ENCODE peak calls at places on chromosomes 7 and 10, in nine cellular contexts. One of them, this sample, is unnamed. For H3K9me3, the result is how much of the 10 kb centered on the place peaks cover.

GRCh38 chr7:90425376-90425775 is 22.1 kb downstream of the CLDN12 start:
- DNase-seq in aorta: no peak
- DNase-seq in IMR-90: peak
- DNase-seq in T-helper 17 cell: no peak
- DNase-seq in CD4-positive, CD25-positive, alpha-beta regulatory T cell: peak
- DNase-seq in NT2/D1: no peak
- DNase-seq in pancreas: no peak
- DNase-seq in right atrium auricular region: no peak
- DNase-seq in adrenal gland: no peak
- DNase-seq in this sample: no peak

GRCh38 chr10:92757066-92757716 is 67.4 kb downstream of the HHEX start:
- DNase-seq in pancreas: peak
- DNase-seq in NT2/D1: peak
- DNase-seq in adrenal gland: peak
- DNase-seq in aorta: peak
- DNase-seq in right atrium auricular region: peak
- DNase-seq in IMR-90: peak
- DNase-seq in CD4-positive, CD25-positive, alpha-beta regulatory T cell: no peak
- DNase-seq in T-helper 17 cell: no peak
- DNase-seq in this sample: peak

GRCh38 chr10:122116331-122116730 is 127.4 kb downstream of the TACC2 start:
- DNase-seq in T-helper 17 cell: no peak
- DNase-seq in pancreas: no peak
- DNase-seq in aorta: no peak
- DNase-seq in adrenal gland: peak
- DNase-seq in CD4-positive, CD25-positive, alpha-beta regulatory T cell: no peak
- DNase-seq in right atrium auricular region: no peak
- DNase-seq in NT2/D1: no peak
- DNase-seq in IMR-90: peak
- DNase-seq in this sample: no peak

GRCh38 chr10:58638406-58638805 is 125.7 kb downstream of the BICC1 start:
- DNase-seq in NT2/D1: no peak
- DNase-seq in adrenal gland: no peak
- DNase-seq in pancreas: no peak
- DNase-seq in CD4-positive, CD25-positive, alpha-beta regulatory T cell: no peak
- DNase-seq in T-helper 17 cell: no peak
- DNase-seq in right atrium auricular region: no peak
- DNase-seq in aorta: no peak
- DNase-seq in IMR-90: no peak
- DNase-seq in this sample: no peak

GRCh38 chr10:103227416-103227815 is 18.3 kb upstream of the RPEL1 start:
- DNase-seq in NT2/D1: no peak
- DNase-seq in T-helper 17 cell: no peak
- DNase-seq in adrenal gland: no peak
- DNase-seq in right atrium auricular region: no peak
- DNase-seq in aorta: no peak
- DNase-seq in pancreas: no peak
- DNase-seq in IMR-90: peak
- DNase-seq in CD4-positive, CD25-positive, alpha-beta regulatory T cell: no peak
- DNase-seq in this sample: no peak

GRCh38 chr10:92690211-92691041 is 671 bp downstream of the HHEX start:
- DNase-seq in adrenal gland: peak
- DNase-seq in CD4-positive, CD25-positive, alpha-beta regulatory T cell: peak
- DNase-seq in aorta: peak
- DNase-seq in IMR-90: peak
- DNase-seq in right atrium auricular region: no peak
- DNase-seq in T-helper 17 cell: peak
- DNase-seq in pancreas: peak
- DNase-seq in NT2/D1: no peak
- DNase-seq in this sample: peak

GRCh38 chr10:6097063-6097462 is 8.2 kb downstream of the RBM17 start:
- DNase-seq in T-helper 17 cell: no peak
- DNase-seq in NT2/D1: no peak
- DNase-seq in right atrium auricular region: no peak
- DNase-seq in pancreas: no peak
- DNase-seq in adrenal gland: no peak
- DNase-seq in IMR-90: no peak
- DNase-seq in aorta: no peak
- DNase-seq in CD4-positive, CD25-positive, alpha-beta regulatory T cell: no peak
- DNase-seq in this sample: no peak

GRCh38 chr7:32126843-32127242 is 56.6 kb upstream of the PDE1C start:
- DNase-seq in CD4-positive, CD25-positive, alpha-beta regulatory T cell: no peak
- DNase-seq in T-helper 17 cell: no peak
- DNase-seq in aorta: no peak
- DNase-seq in right atrium auricular region: no peak
- DNase-seq in pancreas: no peak
- DNase-seq in NT2/D1: no peak
- DNase-seq in IMR-90: no peak
- DNase-seq in adrenal gland: no peak
- DNase-seq in this sample: no peak

GRCh38 chr10:20956843-20957242 is 59.7 kb upstream of the NEBL start:
- DNase-seq in IMR-90: no peak
- DNase-seq in CD4-positive, CD25-positive, alpha-beta regulatory T cell: no peak
- DNase-seq in NT2/D1: no peak
- DNase-seq in aorta: no peak
- DNase-seq in pancreas: no peak
- DNase-seq in right atrium auricular region: no peak
- DNase-seq in T-helper 17 cell: no peak
- DNase-seq in adrenal gland: no peak
- DNase-seq in this sample: no peak

GRCh38 chr10:74746813-74747212 is 79.6 kb upstream of the KAT6B start:
- DNase-seq in aorta: no peak
- DNase-seq in NT2/D1: no peak
- DNase-seq in CD4-positive, CD25-positive, alpha-beta regulatory T cell: no peak
- DNase-seq in IMR-90: no peak
- DNase-seq in T-helper 17 cell: no peak
- DNase-seq in right atrium auricular region: peak
- DNase-seq in pancreas: no peak
- DNase-seq in adrenal gland: no peak
- DNase-seq in this sample: no peak

GRCh38 chr7:143405671-143406352 is 2.8 kb downstream of the EPHA1 start:
- DNase-seq in adrenal gland: no peak
- DNase-seq in T-helper 17 cell: no peak
- DNase-seq in aorta: no peak
- DNase-seq in NT2/D1: peak
- DNase-seq in pancreas: no peak
- DNase-seq in CD4-positive, CD25-positive, alpha-beta regulatory T cell: no peak
- DNase-seq in IMR-90: no peak
- DNase-seq in right atrium auricular region: no peak
- DNase-seq in this sample: no peak

GRCh38 chr10:32893431-32893830 is 64.6 kb downstream of the ITGB1 start:
- DNase-seq in T-helper 17 cell: no peak
- DNase-seq in aorta: no peak
- DNase-seq in CD4-positive, CD25-positive, alpha-beta regulatory T cell: no peak
- DNase-seq in IMR-90: no peak
- DNase-seq in pancreas: no peak
- DNase-seq in adrenal gland: no peak
- DNase-seq in right atrium auricular region: no peak
- DNase-seq in NT2/D1: peak
- DNase-seq in this sample: no peak

GRCh38 chr7:78489423-78489822 is 690.9 kb downstream of the PHTF2 start:
- DNase-seq in T-helper 17 cell: no peak
- DNase-seq in CD4-positive, CD25-positive, alpha-beta regulatory T cell: no peak
- DNase-seq in NT2/D1: no peak
- DNase-seq in aorta: no peak
- DNase-seq in IMR-90: no peak
- DNase-seq in right atrium auricular region: no peak
- DNase-seq in adrenal gland: no peak
- DNase-seq in pancreas: no peak
- DNase-seq in this sample: no peak

GRCh38 chr7:45651056-45651444 is 76.9 kb downstream of the ADCY1 start:
- DNase-seq in IMR-90: no peak
- DNase-seq in adrenal gland: no peak
- DNase-seq in aorta: no peak
- DNase-seq in CD4-positive, CD25-positive, alpha-beta regulatory T cell: no peak
- DNase-seq in NT2/D1: no peak
- DNase-seq in right atrium auricular region: peak
- DNase-seq in pancreas: no peak
- DNase-seq in T-helper 17 cell: no peak
- DNase-seq in this sample: no peak

GRCh38 chr7:142901426-142902259 is 16.1 kb upstream of the TRPV6 start:
- DNase-seq in aorta: no peak
- DNase-seq in NT2/D1: no peak
- DNase-seq in CD4-positive, CD25-positive, alpha-beta regulatory T cell: no peak
- DNase-seq in pancreas: no peak
- DNase-seq in T-helper 17 cell: no peak
- DNase-seq in adrenal gland: no peak
- DNase-seq in right atrium auricular region: no peak
- DNase-seq in IMR-90: no peak
- DNase-seq in this sample: no peak

GRCh38 chr10:122521011-122521410 is 39.5 kb upstream of the DMBT1 start:
- DNase-seq in aorta: no peak
- DNase-seq in NT2/D1: no peak
- DNase-seq in adrenal gland: no peak
- DNase-seq in pancreas: no peak
- DNase-seq in T-helper 17 cell: no peak
- DNase-seq in CD4-positive, CD25-positive, alpha-beta regulatory T cell: no peak
- DNase-seq in IMR-90: no peak
- DNase-seq in right atrium auricular region: no peak
- DNase-seq in this sample: no peak

GRCh38 chr10:126185666-126186447 is 202.4 kb downstream of the ADAM12 start:
- DNase-seq in CD4-positive, CD25-positive, alpha-beta regulatory T cell: no peak
- DNase-seq in NT2/D1: no peak
- DNase-seq in pancreas: no peak
- DNase-seq in right atrium auricular region: no peak
- DNase-seq in IMR-90: no peak
- DNase-seq in T-helper 17 cell: no peak
- DNase-seq in aorta: no peak
- DNase-seq in adrenal gland: no peak
- DNase-seq in this sample: no peak

GRCh38 chr7:105887569-105888199 is 11.3 kb upstream of the ATXN7L1 start:
- DNase-seq in T-helper 17 cell: no peak
- DNase-seq in IMR-90: no peak
- DNase-seq in aorta: no peak
- DNase-seq in pancreas: peak
- DNase-seq in NT2/D1: no peak
- DNase-seq in CD4-positive, CD25-positive, alpha-beta regulatory T cell: no peak
- DNase-seq in right atrium auricular region: no peak
- DNase-seq in adrenal gland: no peak
- DNase-seq in this sample: no peak

GRCh38 chr10:102484021-102484420 is 18.5 kb downstream of the ACTR1A start:
- DNase-seq in aorta: peak
- DNase-seq in adrenal gland: no peak
- DNase-seq in pancreas: no peak
- DNase-seq in T-helper 17 cell: no peak
- DNase-seq in right atrium auricular region: no peak
- DNase-seq in CD4-positive, CD25-positive, alpha-beta regulatory T cell: no peak
- DNase-seq in NT2/D1: no peak
- DNase-seq in IMR-90: no peak
- DNase-seq in this sample: no peak

GRCh38 chr10:552679-553078 is 136.8 kb downstream of the DIP2C start:
- DNase-seq in T-helper 17 cell: no peak
- DNase-seq in pancreas: no peak
- DNase-seq in adrenal gland: no peak
- DNase-seq in NT2/D1: no peak
- DNase-seq in CD4-positive, CD25-positive, alpha-beta regulatory T cell: no peak
- DNase-seq in IMR-90: no peak
- DNase-seq in aorta: no peak
- DNase-seq in right atrium auricular region: no peak
- DNase-seq in this sample: no peak
- H3K9me3 ChIP-seq in T-helper 17 cell: under half
- H3K9me3 ChIP-seq in pancreas: under half
- H3K9me3 ChIP-seq in adrenal gland: under half
- H3K9me3 ChIP-seq in NT2/D1: under half
- H3K9me3 ChIP-seq in CD4-positive, CD25-positive, alpha-beta regulatory T cell: under half
- H3K9me3 ChIP-seq in IMR-90: under half
- H3K9me3 ChIP-seq in aorta: under half
- H3K9me3 ChIP-seq in right atrium auricular region: under half
- H3K9me3 ChIP-seq in this sample: under half

DNA sequence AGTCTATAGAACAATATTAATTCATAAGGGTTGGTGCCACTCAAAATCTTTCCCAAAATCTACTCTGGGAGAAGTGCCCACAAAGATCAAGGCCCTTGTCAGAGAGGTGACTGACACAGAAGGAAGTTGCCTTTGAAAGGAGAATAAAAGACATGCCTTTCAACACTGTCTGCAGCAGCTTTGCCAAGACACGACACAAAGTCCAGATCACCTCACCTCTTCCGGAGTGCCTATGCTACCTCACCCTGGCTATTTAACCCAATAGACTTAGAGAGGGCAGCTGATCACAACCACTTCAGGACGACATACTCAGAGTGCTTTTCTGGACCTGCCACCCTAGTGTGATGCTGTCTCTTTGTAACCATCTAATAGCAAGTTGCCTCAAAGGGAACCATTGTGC is 49.0 kb upstream of the YAE1 start:
- DNase-seq in adrenal gland: no peak
- DNase-seq in aorta: no peak
- DNase-seq in pancreas: no peak
- DNase-seq in IMR-90: no peak
- DNase-seq in NT2/D1: no peak
- DNase-seq in right atrium auricular region: no peak
- DNase-seq in CD4-positive, CD25-positive, alpha-beta regulatory T cell: no peak
- DNase-seq in T-helper 17 cell: no peak
- DNase-seq in this sample: no peak
- H3K9me3 ChIP-seq in adrenal gland: under half
- H3K9me3 ChIP-seq in aorta: under half
- H3K9me3 ChIP-seq in pancreas: under half
- H3K9me3 ChIP-seq in IMR-90: under half
- H3K9me3 ChIP-seq in NT2/D1: under half
- H3K9me3 ChIP-seq in right atrium auricular region: under half
- H3K9me3 ChIP-seq in CD4-positive, CD25-positive, alpha-beta regulatory T cell: under half
- H3K9me3 ChIP-seq in T-helper 17 cell: under half
- H3K9me3 ChIP-seq in this sample: under half

DNA sequence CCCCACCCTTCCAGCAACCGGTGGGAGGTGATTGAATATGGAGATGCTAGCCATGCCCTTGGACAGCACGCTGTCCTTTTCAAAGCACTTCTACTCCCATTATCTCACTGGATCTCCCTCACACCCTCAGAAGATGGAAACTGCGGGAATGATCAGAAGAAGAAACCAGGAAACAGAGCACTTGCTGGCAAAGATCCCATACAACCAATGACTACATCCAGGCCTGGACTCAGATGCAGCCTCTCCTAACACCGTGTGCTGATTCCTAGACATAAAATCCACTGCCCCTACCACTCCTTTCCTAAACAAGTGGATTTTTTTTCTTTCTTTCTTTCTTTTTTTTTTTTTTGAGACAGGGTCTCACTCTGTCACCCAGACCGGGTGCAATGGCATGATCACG is 1189.4 kb downstream of the TYW1 start:
- DNase-seq in T-helper 17 cell: no peak
- DNase-seq in NT2/D1: no peak
- DNase-seq in pancreas: no peak
- DNase-seq in aorta: no peak
- DNase-seq in right atrium auricular region: no peak
- DNase-seq in IMR-90: no peak
- DNase-seq in CD4-positive, CD25-positive, alpha-beta regulatory T cell: no peak
- DNase-seq in adrenal gland: no peak
- DNase-seq in this sample: no peak
- H3K9me3 ChIP-seq in T-helper 17 cell: under half
- H3K9me3 ChIP-seq in NT2/D1: under half
- H3K9me3 ChIP-seq in pancreas: under half
- H3K9me3 ChIP-seq in aorta: under half
- H3K9me3 ChIP-seq in right atrium auricular region: under half
- H3K9me3 ChIP-seq in IMR-90: under half
- H3K9me3 ChIP-seq in CD4-positive, CD25-positive, alpha-beta regulatory T cell: under half
- H3K9me3 ChIP-seq in adrenal gland: under half
- H3K9me3 ChIP-seq in this sample: under half

DNA sequence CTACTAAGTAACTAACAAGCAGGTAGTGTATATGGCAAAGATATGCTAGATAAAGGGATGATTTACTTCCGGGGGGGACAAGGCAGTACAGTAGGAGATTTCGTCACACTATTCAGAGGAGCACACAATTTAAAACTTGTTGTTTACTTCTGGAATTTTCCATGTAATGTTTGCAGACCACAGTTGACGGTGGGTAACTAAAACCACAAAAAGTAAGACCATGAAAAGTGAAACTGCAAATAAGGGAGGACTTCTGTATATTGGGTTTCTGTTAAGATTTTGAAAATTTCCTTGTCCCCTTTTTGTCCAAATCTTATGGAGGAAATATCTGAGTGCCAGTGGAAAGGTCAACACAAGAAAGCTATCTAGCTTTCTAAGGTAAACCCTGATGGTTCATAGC is 170.0 kb downstream of the ELAPOR2 start:
- DNase-seq in aorta: no peak
- DNase-seq in right atrium auricular region: no peak
- DNase-seq in NT2/D1: no peak
- DNase-seq in pancreas: no peak
- DNase-seq in T-helper 17 cell: no peak
- DNase-seq in adrenal gland: no peak
- DNase-seq in CD4-positive, CD25-positive, alpha-beta regulatory T cell: no peak
- DNase-seq in IMR-90: no peak
- DNase-seq in this sample: no peak
- H3K9me3 ChIP-seq in aorta: under half
- H3K9me3 ChIP-seq in right atrium auricular region: under half
- H3K9me3 ChIP-seq in NT2/D1: under half
- H3K9me3 ChIP-seq in pancreas: under half
- H3K9me3 ChIP-seq in T-helper 17 cell: under half
- H3K9me3 ChIP-seq in adrenal gland: under half
- H3K9me3 ChIP-seq in CD4-positive, CD25-positive, alpha-beta regulatory T cell: under half
- H3K9me3 ChIP-seq in IMR-90: under half
- H3K9me3 ChIP-seq in this sample: under half

This sample was measured in tibial nerve.